ENCODE peak calls at places on chromosomes 2 and 18, in eight cellular contexts. F is choroid plexus epithelial cell, C is NCI-H2171 treated with DMSO at 0.1 percent for 48 hours, K is NAMALWA, O is NCI-H524, V is HCEC 1CT, A is AG08396, B is mesendoderm. J is an unnamed sample.
A peak's percentile ranks its signal among the peaks of the same experiment; 100 is the strongest.

GRCh38 chr18:7079231-7079630 is 38.4 kb downstream of the LAMA1 start:
- DNase-seq in F (no peak), C (peak; percentile 49), K (no peak), O (no peak), V (no peak), A (no peak), B (no peak), J (no peak)

GRCh38 chr18:42182728-42183700 is 228.0 kb downstream of the PIK3C3 start:
- DNase-seq in F (no peak), C (no peak), K (no peak), O (no peak), V (no peak), A (no peak), B (no peak), J (no peak)

GRCh38 chr2:20235655-20236302 is 10.8 kb upstream of the SDC1 start:
- DNase-seq in F (no peak), C (no peak), K (no peak), O (no peak), V (no peak), A (peak; percentile 2), B (no peak), J (no peak)

GRCh38 chr2:176122633-176123482 is at the start of gene HOXD9:
- DNase-seq in F (no peak), C (no peak), K (no peak), O (peak; percentile 72), V (no peak), A (no peak), B (peak; percentile 73), J (no peak)

GRCh38 chr2:47089083-47089464 is 66.0 kb downstream of the STPG4 start:
- DNase-seq in F (peak; percentile 78), C (no peak), K (no peak), O (no peak), V (no peak), A (peak; percentile 55), B (peak; percentile 85), J (no peak)

GRCh38 chr2:111119847-111120252 is 864 bp upstream of the BCL2L11 start:
- DNase-seq in F (peak; percentile 9), C (no peak), K (no peak), O (peak; percentile 32), V (no peak), A (no peak), B (no peak), J (no peak)

GRCh38 chr2:190581997-190582396 is 47.5 kb upstream of the NEMP2 start:
- DNase-seq in F (no peak), C (no peak), K (no peak), O (no peak), V (no peak), A (no peak), B (no peak), J (no peak)

GRCh38 chr2:3626817-3627499 is 31.0 kb upstream of the ALLC start:
- DNase-seq in F (no peak), C (no peak), K (no peak), O (no peak), V (no peak), A (no peak), B (no peak), J (no peak)

GRCh38 chr2:39724828-39725144 is 54.3 kb downstream of the THUMPD2 start:
- DNase-seq in F (no peak), C (no peak), K (no peak), O (no peak), V (no peak), A (no peak), B (no peak), J (no peak)

GRCh38 chr2:84866121-84866520 is 14.8 kb downstream of the TRABD2A start:
- DNase-seq in F (no peak), C (no peak), K (no peak), O (no peak), V (peak; percentile 64), A (no peak), B (no peak), J (no peak)

GRCh38 chr18:49694402-49694801 is 118.9 kb downstream of the ACAA2 start:
- DNase-seq in F (no peak), C (no peak), K (no peak), O (no peak), V (no peak), A (no peak), B (peak; percentile 72), J (no peak)

GRCh38 chr2:31373127-31373526 is 41.4 kb downstream of the XDH start:
- DNase-seq in F (no peak), C (no peak), K (no peak), O (no peak), V (no peak), A (no peak), B (no peak), J (no peak)

GRCh38 chr2:134609924-134610498 is 108.8 kb downstream of the TMEM163 start:
- DNase-seq in F (no peak), C (no peak), K (no peak), O (no peak), V (no peak), A (no peak), B (no peak), J (no peak)

GRCh38 chr2:60818272-60818671 is 62.2 kb downstream of the PAPOLG start:
- DNase-seq in F (peak; percentile 48), C (no peak), K (peak; percentile 48), O (no peak), V (no peak), A (no peak), B (peak; percentile 13), J (no peak)

GRCh38 chr2:172927381-172928357 is 148.0 kb upstream of the MAP3K20 start:
- DNase-seq in F (peak; percentile 95), C (no peak), K (no peak), O (no peak), V (no peak), A (peak; percentile 21), B (no peak), J (no peak)

GRCh38 chr18:48905541-48905940 is 45.2 kb downstream of the SMAD7 start:
- DNase-seq in F (no peak), C (no peak), K (no peak), O (no peak), V (peak; percentile 47), A (no peak), B (no peak), J (no peak)

GRCh38 chr2:33340265-33340664 is 136.2 kb upstream of the RASGRP3 start:
- DNase-seq in F (peak; percentile 72), C (no peak), K (no peak), O (no peak), V (no peak), A (peak; percentile 4), B (no peak), J (no peak)

GRCh38 chr2:201517094-201517493 is 65.6 kb downstream of the STRADB start:
- DNase-seq in F (no peak), C (no peak), K (no peak), O (no peak), V (no peak), A (peak; percentile 17), B (peak; percentile 65), J (no peak)

GRCh38 chr2:226515344-226516055 is 284.1 kb downstream of the IRS1 start:
- DNase-seq in F (peak; percentile 77), C (peak; percentile 25), K (no peak), O (no peak), V (peak; percentile 79), A (peak; percentile 10), B (no peak), J (no peak)

GRCh38 chr18:7273301-7273911 is 42.5 kb downstream of the LRRC30 start:
- DNase-seq in F (peak; percentile 83), C (no peak), K (no peak), O (no peak), V (peak; percentile 77), A (peak; percentile 27), B (peak; percentile 65), J (no peak)

GRCh38 chr2:126175222-126175621 is 480.7 kb upstream of the GYPC start:
- DNase-seq in F (no peak), C (no peak), K (no peak), O (no peak), V (no peak), A (no peak), B (no peak), J (no peak)

GRCh38 chr2:203016716-203017115 is 2.0 kb downstream of the NBEAL1 start:
- DNase-seq in F (no peak), C (no peak), K (no peak), O (no peak), V (no peak), A (no peak), B (no peak), J (no peak)

GRCh38 chr2:88658890-88659881 is 31.9 kb upstream of the EIF2AK3 start:
- DNase-seq in F (peak; percentile 76), C (peak; percentile 94), K (no peak), O (peak; percentile 1), V (peak; percentile 45), A (peak; percentile 47), B (peak; percentile 56), J (no peak)

GRCh38 chr18:73316513-73316912 is 448.7 kb upstream of the NETO1 start:
- DNase-seq in F (peak; percentile 54), C (no peak), K (no peak), O (no peak), V (no peak), A (no peak), B (no peak), J (no peak)

GRCh38 chr18:52160652-52161051 is 179.3 kb upstream of the DCC start:
- DNase-seq in F (peak; percentile 0), C (no peak), K (no peak), O (no peak), V (no peak), A (no peak), B (peak; percentile 97), J (no peak)

GRCh38 chr2:128754246-128754724 is 435.6 kb upstream of the HS6ST1 start:
- DNase-seq in F (peak; percentile 87), C (peak; percentile 45), K (peak; percentile 64), O (no peak), V (no peak), A (no peak), B (no peak), J (no peak)

J was measured in NCI-H1694.